ENCODE peak calls at places on chromosomes 4 and X, in four cellular contexts. T is HCT116, N is K562, Y is HepG2. M is an unnamed sample.

GRCh38 chr4:156098846-156099245 is 145.2 kb upstream of the CTSO start:
- DNase-seq in T (no peak), N (no peak), Y (no peak), M (no peak)

GRCh38 chr4:36054750-36055467 is 189.4 kb downstream of the ARAP2 start:
- DNase-seq in T (no peak), N (no peak), Y (no peak), M (no peak)

GRCh38 chr4:67581208-67581857 is 22.8 kb downstream of the STAP1 start:
- DNase-seq in T (no peak), N (no peak), Y (no peak), M (no peak)

GRCh38 chrX:141838016-141838415 is at the start of gene MAGEC3:
- DNase-seq in T (no peak), N (no peak), Y (no peak), M (no peak)

GRCh38 chrX:46575991-46576392 is 2.4 kb downstream of the CHST7 start:
- DNase-seq in T (no peak), N (no peak), Y (peak), M (no peak)

GRCh38 chrX:10749113-10749512 is 128.7 kb upstream of the MID1 start:
- DNase-seq in T (no peak), N (no peak), Y (no peak), M (no peak)

GRCh38 chrX:7985568-7985967 is 58.4 kb upstream of the PNPLA4 start:
- DNase-seq in T (no peak), N (no peak), Y (no peak), M (no peak)

GRCh38 chrX:119729408-119730201 is 28.8 kb upstream of the SOWAHD start:
- DNase-seq in T (peak), N (peak), Y (peak), M (peak)

GRCh38 chr4:82624819-82625218 is 63.0 kb upstream of the TMEM150C start:
- DNase-seq in T (no peak), N (no peak), Y (no peak), M (no peak)

GRCh38 chrX:129593137-129593536 is 53.1 kb downstream of the OCRL start:
- DNase-seq in T (no peak), N (peak), Y (no peak), M (no peak)

GRCh38 chrX:96126182-96126581 is 558.5 kb upstream of the DIAPH2 start:
- DNase-seq in T (no peak), N (no peak), Y (no peak), M (no peak)

GRCh38 chr4:17232575-17233253 is 279.2 kb downstream of the QDPR start:
- DNase-seq in T (peak), N (no peak), Y (no peak), M (no peak)

GRCh38 chrX:149638860-149639259 is 7.3 kb upstream of the TMEM185A start:
- DNase-seq in T (no peak), N (no peak), Y (no peak), M (peak)

GRCh38 chr4:4585012-4585670 is 43.3 kb upstream of the STX18 start:
- DNase-seq in T (no peak), N (no peak), Y (no peak), M (no peak)

GRCh38 chr4:69601065-69601464 is 38.4 kb downstream of the UGT2A2 start:
- DNase-seq in T (no peak), N (no peak), Y (no peak), M (no peak)

GRCh38 chr4:91064157-91064853 is 937.1 kb downstream of the CCSER1 start:
- DNase-seq in T (peak), N (no peak), Y (peak), M (no peak)

GRCh38 chr4:31662951-31663350 is 942.8 kb downstream of the PCDH7 start:
- DNase-seq in T (no peak), N (no peak), Y (no peak), M (no peak)

DNA sequence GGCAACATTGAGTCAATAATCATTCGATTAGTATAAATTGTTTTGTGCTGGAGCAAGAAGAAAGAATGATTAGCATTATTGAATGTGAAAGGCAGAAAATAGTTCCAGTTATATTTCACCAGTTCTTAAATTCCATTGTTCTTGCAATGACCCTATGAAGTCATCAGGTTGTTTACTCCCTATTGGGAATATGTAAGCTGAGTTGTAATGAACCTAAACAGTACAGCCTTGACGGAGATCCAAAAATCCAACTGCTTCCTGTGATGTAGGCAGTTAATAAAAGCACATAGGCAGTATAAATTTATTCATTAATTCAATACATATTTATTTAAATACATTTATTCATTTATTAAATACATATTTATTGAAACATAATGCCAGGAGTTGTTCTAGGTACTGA is 947.5 kb downstream of the PCDH7 start:
- DNase-seq in T (no peak), N (no peak), Y (no peak), M (no peak)
- TF ChIP-seq JUND in T (no peak), N (no peak), Y (no peak), M (no peak)

DNA sequence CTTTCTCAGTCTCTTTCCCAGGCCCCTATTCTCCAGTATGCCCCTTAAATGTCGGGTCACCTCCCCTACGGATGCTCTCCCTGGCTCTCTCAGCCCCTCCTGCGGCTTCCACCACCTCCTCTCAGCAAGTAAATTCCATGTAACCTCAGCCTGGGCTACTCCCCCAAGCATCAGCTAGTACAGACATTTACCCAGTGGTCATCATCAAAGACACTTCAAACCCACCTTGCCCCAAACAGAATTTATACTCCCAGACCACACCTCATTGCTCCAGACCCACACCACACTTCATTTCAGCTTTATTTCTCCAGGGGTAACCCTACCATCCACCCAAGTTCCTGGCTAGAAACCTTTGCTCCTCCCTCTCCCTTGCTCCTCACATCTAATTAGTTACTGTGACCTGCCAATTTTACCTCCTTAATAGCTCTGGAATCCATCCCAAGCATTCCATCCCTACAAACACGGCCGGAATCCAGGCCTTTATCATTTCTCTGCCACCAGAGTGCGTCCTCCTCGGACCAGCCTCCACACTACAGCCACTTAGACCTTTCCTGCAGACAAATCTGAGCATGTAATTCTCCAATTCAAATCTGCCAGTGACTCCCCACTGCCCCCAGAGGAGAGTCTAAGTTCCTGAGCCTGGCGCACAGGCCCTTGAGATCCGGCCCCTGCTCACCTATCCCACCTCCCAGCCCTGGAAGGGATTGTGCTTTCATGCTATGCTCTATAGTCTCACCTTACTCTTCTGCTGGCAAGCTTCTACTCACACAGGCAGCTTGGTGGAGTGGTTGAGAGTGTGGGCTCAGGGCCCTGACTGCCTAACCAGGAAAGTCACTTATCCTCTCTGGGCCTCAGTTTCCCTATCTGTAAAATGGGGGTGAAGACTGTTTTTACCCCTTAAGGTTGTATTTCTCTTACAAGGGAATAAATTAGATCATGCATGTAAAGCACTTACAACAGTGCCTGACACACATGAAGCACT is 31.4 kb downstream of the PJA1 start:
- DNase-seq in T (peak), N (peak), Y (peak), M (peak)
- TF ChIP-seq JUND in T (no peak), N (no peak), Y (no peak), M (no peak)

DNA sequence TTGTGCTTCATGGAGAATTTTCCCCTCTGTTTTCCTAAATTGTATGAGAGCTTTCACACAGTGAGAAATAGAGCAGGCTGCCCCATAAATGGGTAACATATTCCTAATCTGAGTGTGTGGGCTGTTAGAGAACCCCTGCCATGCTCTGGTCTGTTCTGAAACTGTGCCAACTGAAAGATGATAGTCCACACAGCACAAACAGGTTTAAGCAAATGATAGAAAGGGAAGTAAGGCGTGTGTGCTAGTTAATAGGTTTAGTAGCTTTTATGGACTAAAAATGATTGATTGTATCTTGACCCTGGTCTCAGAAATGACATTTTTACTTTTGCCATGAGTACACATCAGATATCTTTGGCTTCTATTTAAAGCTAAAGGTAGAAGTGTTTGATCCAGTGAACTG is 106.2 kb downstream of the PRRG1 start:
- DNase-seq in T (no peak), N (no peak), Y (no peak), M (no peak)
- TF ChIP-seq JUND in T (no peak), N (no peak), Y (no peak), M (no peak)

DNA sequence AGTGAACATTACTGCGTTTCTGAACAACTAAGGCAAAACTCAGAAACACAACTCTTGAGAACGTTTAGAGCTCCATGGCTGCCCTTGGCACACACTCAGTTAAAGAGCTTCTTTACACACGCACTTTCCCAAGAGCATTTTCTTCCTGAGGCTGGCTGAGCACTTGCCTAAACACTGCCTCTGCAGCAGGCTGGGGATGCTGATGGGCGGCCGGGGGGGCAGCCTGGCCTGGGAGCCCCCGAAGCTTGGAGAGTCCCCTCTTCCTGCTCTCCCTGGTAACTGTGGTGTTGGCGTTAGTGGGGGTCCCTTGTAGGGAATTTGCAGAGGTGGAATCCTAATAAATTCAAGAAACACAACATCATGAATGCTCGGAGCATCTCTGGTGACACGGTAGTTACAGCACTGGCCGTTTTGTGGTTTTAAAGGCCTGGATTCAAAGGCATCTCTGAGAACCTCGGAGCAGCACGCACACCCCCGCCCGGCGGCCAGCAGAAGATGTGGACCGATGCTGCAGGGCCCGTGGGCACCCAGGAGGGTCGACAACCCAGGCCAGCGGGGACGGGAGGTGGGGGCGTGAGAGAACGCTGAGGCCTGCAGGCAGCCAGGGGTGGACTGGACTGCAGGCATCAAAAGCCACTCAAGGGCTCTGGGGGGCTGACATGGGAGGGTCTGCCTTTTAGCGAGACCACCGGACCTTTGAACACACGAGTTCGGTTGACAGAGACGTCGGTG is 45.4 kb downstream of the FGFRL1 start:
- DNase-seq in T (no peak), N (no peak), Y (no peak), M (no peak)
- TF ChIP-seq JUND in T (no peak), N (no peak), Y (no peak), M (no peak)